ENCODE peak calls at places on chromosome 10, in nine cellular contexts. G is IMR-90; E is CD8-positive, alpha-beta memory T cell; D is stomach; P is CD8-positive, alpha-beta T cell; W is CD4-positive, alpha-beta T cell; K is kidney; T is cardiac muscle cell; Q is left ventricle myocardium inferior. X is an unnamed sample. For H3K9me3, the result is how much of the 10 kb centered on the place peaks cover.

GRCh38 chr10:78700413-78700812 is 368.4 kb upstream of the ZMIZ1 start:
- DNase-seq in G (peak), E (no peak), D (peak), P (no peak), W (no peak), K (no peak), T (peak), Q (peak), X (no peak)

GRCh38 chr10:58189269-58189668 is 78.4 kb downstream of the IPMK start:
- DNase-seq in G (peak), E (no peak), D (no peak), P (no peak), W (no peak), K (no peak), T (peak), Q (no peak), X (no peak)

GRCh38 chr10:128612631-128613030 is 486.4 kb upstream of the MKI67 start:
- DNase-seq in G (no peak), E (no peak), D (no peak), P (no peak), W (no peak), K (no peak), T (no peak), Q (no peak), X (no peak)

GRCh38 chr10:24306507-24306875 is 97.6 kb downstream of the KIAA1217 start:
- DNase-seq in G (no peak), E (no peak), D (no peak), P (no peak), W (no peak), K (no peak), T (no peak), Q (no peak), X (no peak)

GRCh38 chr10:113219446-113219845 is 269.4 kb downstream of the TCF7L2 start:
- DNase-seq in G (no peak), E (no peak), D (no peak), P (no peak), W (no peak), K (no peak), T (no peak), Q (no peak), X (peak)

GRCh38 chr10:116470768-116471415 is 43.2 kb downstream of the PNLIPRP3 start:
- DNase-seq in G (no peak), E (no peak), D (no peak), P (no peak), W (no peak), K (no peak), T (no peak), Q (no peak), X (no peak)

GRCh38 chr10:24722131-24722675 is 1.5 kb downstream of the ARHGAP21 start:
- DNase-seq in G (peak), E (no peak), D (no peak), P (peak), W (no peak), K (no peak), T (no peak), Q (no peak), X (peak)

GRCh38 chr10:63744060-63744941 is 223.1 kb downstream of the REEP3 start:
- DNase-seq in G (no peak), E (no peak), D (no peak), P (no peak), W (no peak), K (no peak), T (no peak), Q (no peak), X (no peak)

GRCh38 chr10:9211228-9211627 is 1156.7 kb downstream of the GATA3 start:
- DNase-seq in G (peak), E (no peak), D (no peak), P (no peak), W (no peak), K (no peak), T (no peak), Q (no peak), X (no peak)

GRCh38 chr10:21329995-21330627 is 195.4 kb downstream of the SKIDA1 start:
- DNase-seq in G (peak), E (no peak), D (no peak), P (no peak), W (no peak), K (no peak), T (no peak), Q (no peak), X (peak)

GRCh38 chr10:79158402-79159097 is 89.8 kb downstream of the ZMIZ1 start:
- DNase-seq in G (no peak), E (no peak), D (no peak), P (no peak), W (no peak), K (no peak), T (peak), Q (no peak), X (peak)

GRCh38 chr10:71927669-71928592 is 36.3 kb upstream of the CHST3 start:
- DNase-seq in G (peak), E (no peak), D (no peak), P (no peak), W (no peak), K (no peak), T (no peak), Q (no peak), X (no peak)

GRCh38 chr10:14917827-14918226 is 36.1 kb downstream of the DCLRE1C start:
- DNase-seq in G (no peak), E (no peak), D (no peak), P (no peak), W (no peak), K (no peak), T (no peak), Q (no peak), X (no peak)
- H3K9me3 ChIP-seq in G (under half), E (under half), D (under half), P (under half), W (under half), K (under half), T (under half), Q (under half), X (under half)

DNA sequence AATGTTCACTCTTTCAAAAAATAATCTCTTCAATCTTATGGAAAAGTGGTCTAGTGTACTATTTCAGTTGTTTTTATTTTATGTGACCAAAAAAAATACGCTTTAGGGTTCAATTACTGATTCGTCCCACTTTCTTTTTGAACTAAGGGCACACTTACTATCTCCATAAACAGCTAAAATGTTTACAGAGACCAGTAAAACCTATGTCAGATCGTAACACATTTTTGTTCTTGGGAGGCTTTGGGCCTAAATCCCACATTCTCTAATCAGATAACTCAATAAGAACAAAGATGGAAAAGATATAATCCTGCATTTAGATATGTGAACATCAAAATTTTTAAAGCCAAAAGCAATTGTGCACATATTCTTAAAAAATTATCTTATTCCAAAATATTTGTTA is 29.8 kb upstream of the EPC1 start:
- DNase-seq in G (no peak), E (no peak), D (no peak), P (no peak), W (no peak), K (no peak), T (no peak), Q (no peak), X (no peak)
- H3K9me3 ChIP-seq in G (under half), E (under half), D (under half), P (under half), W (under half), K (under half), T (under half), Q (under half), X (under half)

DNA sequence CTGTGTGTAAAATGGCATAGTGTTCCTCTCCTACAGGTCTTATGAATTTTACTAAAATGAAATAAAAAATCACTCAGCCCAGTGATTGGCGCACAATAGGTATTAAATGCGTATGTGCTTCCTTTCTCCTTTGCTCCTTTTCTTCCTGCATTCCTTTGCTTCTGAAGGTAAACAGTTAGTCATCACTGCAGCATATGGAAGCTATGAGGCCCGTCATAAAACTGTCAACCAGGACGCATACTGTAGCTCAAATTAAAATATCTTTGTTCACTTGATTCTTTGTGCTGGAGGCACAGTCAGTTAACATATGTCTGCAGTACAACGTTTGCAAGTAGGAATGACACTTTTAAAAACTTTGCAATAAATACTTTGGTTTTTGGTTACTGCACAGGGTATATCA is 374.7 kb downstream of the TCERG1L start:
- DNase-seq in G (no peak), E (no peak), D (no peak), P (no peak), W (no peak), K (no peak), T (no peak), Q (no peak), X (no peak)
- H3K9me3 ChIP-seq in G (under half), E (under half), D (under half), P (under half), W (under half), K (under half), T (under half), Q (under half), X (under half)

GRCh38 chr10:130960531-130960930 is 351.0 kb downstream of the TCERG1L start:
- DNase-seq in G (no peak), E (no peak), D (no peak), P (no peak), W (no peak), K (no peak), T (no peak), Q (no peak), X (no peak)
- H3K9me3 ChIP-seq in G (under half), E (under half), D (under half), P (under half), W (under half), K (under half), T (under half), Q (under half), X (under half)

X was measured in SJSA1.